ENCODE peak calls at places on chromosomes 2 and 18, in eight cellular contexts. E is CD8-positive, alpha-beta T cell; O is osteoblast; S is dorsolateral prefrontal cortex; D is lower lobe of right lung; W is mammary epithelial cell; I is astrocyte of the cerebellum; X is AG04450. T is an unnamed sample.

GRCh38 chr18:27164905-27165304 is 20.2 kb downstream of the CHST9 start:
- DNase-seq in O (no peak), S (no peak), D (no peak), I (no peak), W (no peak), X (no peak), E (no peak), T (no peak)

GRCh38 chr2:144849612-144850011 is 329.7 kb upstream of the ZEB2 start:
- DNase-seq in W (no peak), E (no peak), D (no peak), I (no peak), O (no peak), X (no peak), S (no peak), T (no peak)

GRCh38 chr2:204507636-204508035 is 37.6 kb upstream of the PARD3B start:
- DNase-seq in X (no peak), W (no peak), S (no peak), O (no peak), E (no peak), I (no peak), D (no peak), T (no peak)

GRCh38 chr18:56593906-56594305 is 44.5 kb downstream of the TXNL1 start:
- DNase-seq in W (peak), D (no peak), E (no peak), O (no peak), I (no peak), S (no peak), X (no peak), T (no peak)

GRCh38 chr2:63903003-63903402 is 61.3 kb downstream of the UGP2 start:
- DNase-seq in X (no peak), E (no peak), O (peak), S (no peak), D (no peak), I (no peak), W (peak), T (no peak)

GRCh38 chr2:63875758-63876710 is 34.3 kb downstream of the UGP2 start:
- DNase-seq in S (no peak), X (no peak), O (no peak), D (no peak), W (peak), E (no peak), I (no peak), T (no peak)

GRCh38 chr2:111072220-111072871 is 48.4 kb upstream of the BCL2L11 start:
- DNase-seq in S (no peak), X (peak), I (peak), W (peak), E (no peak), D (no peak), O (peak), T (peak)

GRCh38 chr2:190338453-190338852 is 4.9 kb upstream of the INPP1 start:
- DNase-seq in D (no peak), S (no peak), W (no peak), X (no peak), E (no peak), I (no peak), O (no peak), T (no peak)

GRCh38 chr2:231527955-231528635 is 2.1 kb downstream of the NMUR1 start:
- DNase-seq in X (no peak), E (no peak), W (no peak), O (peak), S (no peak), D (no peak), I (no peak), T (no peak)

GRCh38 chr2:231531408-231532188 is 1.4 kb upstream of the NMUR1 start:
- DNase-seq in S (no peak), O (peak), X (no peak), W (no peak), E (no peak), D (no peak), I (no peak), T (peak)

GRCh38 chr2:231532189-231533035 is 2.2 kb upstream of the NMUR1 start:
- DNase-seq in S (no peak), I (no peak), E (no peak), O (peak), D (no peak), W (no peak), X (no peak), T (no peak)

GRCh38 chr2:231528636-231529030 is 1.6 kb downstream of the NMUR1 start:
- DNase-seq in O (peak), E (no peak), X (no peak), I (no peak), S (no peak), D (no peak), W (no peak), T (no peak)

GRCh38 chr2:231530099-231531085 is at the start of gene NMUR1:
- DNase-seq in I (no peak), X (no peak), O (peak), S (peak), D (peak), E (peak), W (no peak), T (no peak)
- H3K4me3 ChIP-seq in I (no peak), X (peak), O (peak), S (peak), D (peak), E (peak), W (no peak), T (peak)

GRCh38 chr18:75211721-75212625 is 1.4 kb downstream of the TSHZ1 start:
- DNase-seq in D (peak), I (no peak), O (no peak), E (peak), X (no peak), W (peak), S (no peak), T (no peak)
- H3K4me3 ChIP-seq in D (peak), I (peak), O (peak), E (peak), X (peak), W (peak), S (peak), T (peak)

GRCh38 chr2:143169105-143169504 is 39.9 kb downstream of the ARHGAP15 start:
- DNase-seq in O (no peak), S (no peak), E (no peak), I (no peak), X (no peak), D (no peak), W (no peak), T (no peak)

GRCh38 chr2:143161982-143162837 is 33.0 kb downstream of the ARHGAP15 start:
- DNase-seq in W (peak), E (peak), S (peak), X (peak), I (peak), D (no peak), O (no peak), T (peak)

GRCh38 chr2:143162997-143163396 is 33.8 kb downstream of the ARHGAP15 start:
- DNase-seq in I (no peak), W (no peak), D (no peak), O (no peak), E (no peak), X (no peak), S (no peak), T (no peak)

GRCh38 chr2:143163499-143163898 is 34.3 kb downstream of the ARHGAP15 start:
- DNase-seq in E (no peak), O (no peak), X (no peak), D (no peak), I (no peak), S (no peak), W (no peak), T (no peak)

GRCh38 chr2:143165291-143165690 is 36.1 kb downstream of the ARHGAP15 start:
- DNase-seq in E (no peak), S (no peak), D (no peak), W (no peak), I (no peak), X (no peak), O (no peak), T (no peak)
- H3K4me3 ChIP-seq in E (no peak), S (no peak), D (no peak), W (no peak), I (no peak), X (no peak), O (no peak), T (no peak)

GRCh38 chr18:80105369-80106167 is 3.5 kb upstream of the ADNP2 start:
- DNase-seq in I (no peak), E (no peak), X (no peak), W (no peak), O (no peak), D (no peak), S (no peak), T (no peak)
- H3K4me3 ChIP-seq in I (no peak), E (no peak), X (no peak), W (no peak), O (no peak), D (no peak), S (no peak), T (no peak)

DNA sequence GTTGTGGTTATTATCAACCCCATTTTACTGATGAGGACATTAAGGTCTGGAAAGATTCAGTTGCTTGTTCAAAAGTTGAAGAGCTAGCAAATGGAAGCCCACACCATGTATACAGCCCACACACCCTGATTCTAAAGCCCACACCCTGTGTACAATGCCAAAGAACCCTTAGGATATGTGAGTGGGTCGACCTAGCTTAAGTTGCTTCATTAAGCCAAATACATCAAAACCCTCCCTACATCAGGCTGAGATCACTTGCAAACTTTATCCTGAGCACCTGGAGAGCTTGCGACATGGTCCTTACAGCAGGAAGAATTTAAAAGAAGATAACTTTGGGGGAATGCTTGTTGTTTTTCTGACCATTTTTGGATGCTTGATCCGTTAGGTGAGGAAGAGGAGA is 435 bp upstream of the ARHGAP25 start:
- DNase-seq in O (no peak), S (no peak), W (no peak), D (no peak), I (no peak), X (no peak), E (no peak), T (no peak)
- H3K4me3 ChIP-seq in O (no peak), S (no peak), W (no peak), D (peak), I (no peak), X (no peak), E (peak), T (no peak)

GRCh38 chr2:27422958-27423357 is 5.5 kb upstream of the NRBP1 start:
- DNase-seq in E (no peak), S (no peak), W (no peak), X (no peak), O (no peak), D (no peak), I (no peak), T (no peak)

GRCh38 chr2:27421660-27422250 is 6.7 kb upstream of the NRBP1 start:
- DNase-seq in E (no peak), D (no peak), I (no peak), W (no peak), X (no peak), S (no peak), O (no peak), T (no peak)

GRCh38 chr2:27420996-27421395 is 7.4 kb upstream of the NRBP1 start:
- DNase-seq in I (no peak), O (no peak), D (no peak), X (no peak), W (no peak), E (no peak), S (no peak), T (no peak)
- H3K4me3 ChIP-seq in I (no peak), O (no peak), D (no peak), X (no peak), W (no peak), E (no peak), S (no peak), T (no peak)

GRCh38 chr2:45691600-45691999 is 40.1 kb downstream of the PRKCE start:
- DNase-seq in D (no peak), E (no peak), I (no peak), O (no peak), W (no peak), S (no peak), X (no peak), T (no peak)
- H3K4me3 ChIP-seq in D (no peak), E (no peak), I (no peak), O (no peak), W (no peak), S (no peak), X (no peak), T (no peak)

GRCh38 chr18:34329840-34330239 is 105.1 kb upstream of the NOL4 start:
- DNase-seq in X (no peak), W (no peak), S (no peak), E (no peak), D (no peak), O (no peak), I (no peak), T (no peak)

DNA sequence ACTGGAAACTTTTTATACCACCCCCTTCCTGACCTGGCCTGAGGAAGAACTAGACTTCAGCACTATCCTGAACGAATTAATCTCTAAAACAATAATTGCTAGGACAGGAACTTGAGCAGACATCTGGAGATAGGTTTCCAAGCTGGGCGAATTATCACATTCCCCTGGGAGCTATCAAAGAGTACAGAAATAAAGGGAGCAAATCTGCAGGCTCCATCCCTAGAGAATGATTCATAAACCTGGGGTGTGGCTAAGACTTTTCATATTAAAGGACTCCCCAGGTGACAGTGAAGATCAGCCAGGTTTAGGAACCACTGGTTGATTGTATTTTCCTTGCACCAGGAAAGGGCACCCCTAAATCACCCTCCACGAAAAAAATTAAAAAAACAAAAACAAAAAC is 105.6 kb upstream of the NOL4 start:
- DNase-seq in S (no peak), X (no peak), E (no peak), W (no peak), O (peak), D (no peak), I (no peak), T (no peak)
- H3K4me3 ChIP-seq in S (no peak), X (no peak), E (no peak), W (no peak), O (no peak), D (no peak), I (no peak), T (no peak)